ENCODE peak calls at places on chromosome 11, in eight cellular contexts. K is progenitor cell of endocrine pancreas; U is left cardiac atrium; E is non-pigmented ciliary epithelial cell; V is T-helper 22 cell; X is activated CD8-positive, alpha-beta T cell treated with anti-CD3 and anti-CD28 coated beads, Interleukin-2, amount 10 ng/mL, durations not matched to agents 7 days and 5 days; C is mucosa of descending colon; G is uterus. P is an unnamed sample.

GRCh38 chr11:36598051-36598450 is at the start of gene RAG2:
- DNase-seq in C (no peak), V (no peak), X (no peak), E (no peak), K (no peak), G (no peak), U (no peak), P (peak; percentile 75)

GRCh38 chr11:2289859-2290258 is 11.9 kb downstream of the C11orf21 start:
- DNase-seq in X (no peak), C (no peak), E (no peak), G (peak; percentile 7), V (no peak), U (no peak), K (no peak), P (no peak)

GRCh38 chr11:68999093-68999747 is 13.8 kb downstream of the MRGPRF start:
- DNase-seq in X (no peak), G (peak; percentile 8), C (no peak), K (no peak), V (no peak), U (no peak), E (no peak), P (no peak)

GRCh38 chr11:2213384-2213842 is 41.8 kb upstream of the TH start:
- DNase-seq in C (no peak), V (no peak), G (peak; percentile 13), K (no peak), X (peak; percentile 74), U (peak; percentile 16), E (no peak), P (peak; percentile 82)

GRCh38 chr11:2655834-2656622 is 43.8 kb downstream of the KCNQ1OT1 start:
- DNase-seq in U (no peak), X (no peak), E (peak; percentile 19), G (no peak), V (no peak), K (no peak), C (no peak), P (no peak)

GRCh38 chr11:10385696-10386095 is 69.4 kb upstream of the AMPD3 start:
- DNase-seq in V (no peak), C (no peak), X (no peak), G (peak; percentile 55), U (peak; percentile 36), E (no peak), K (no peak), P (no peak)

GRCh38 chr11:13008625-13009475 is at the start of gene RASSF10:
- DNase-seq in U (peak; percentile 82), X (peak; percentile 33), G (peak; percentile 25), E (no peak), V (no peak), K (peak; percentile 85), C (peak; percentile 89), P (no peak)

GRCh38 chr11:61384271-61385242 is 7.8 kb upstream of the TMEM216 start:
- DNase-seq in C (no peak), G (no peak), U (no peak), X (no peak), V (no peak), E (no peak), K (no peak), P (no peak)

GRCh38 chr11:112453601-112454577 is 193.2 kb upstream of the PLET1 start:
- DNase-seq in G (no peak), X (peak; percentile 60), V (peak; percentile 2), E (no peak), U (peak; percentile 30), K (no peak), C (peak; percentile 53), P (peak; percentile 37)

GRCh38 chr11:120574881-120575280 is 63.3 kb downstream of the GRIK4 start:
- DNase-seq in E (no peak), V (no peak), X (no peak), U (no peak), C (no peak), K (no peak), G (no peak), P (no peak)

GRCh38 chr11:35953081-35953480 is 9.2 kb downstream of the LDLRAD3 start:
- DNase-seq in U (peak; percentile 61), X (no peak), K (no peak), V (no peak), C (no peak), E (no peak), G (no peak), P (no peak)

GRCh38 chr11:46914363-46914762 is 4.0 kb downstream of the LRP4 start:
- DNase-seq in U (peak; percentile 46), E (no peak), C (no peak), K (no peak), V (no peak), X (no peak), G (no peak), P (no peak)

GRCh38 chr11:76668362-76669155 is 2.0 kb downstream of the LRRC32 start:
- DNase-seq in C (peak; percentile 18), X (no peak), U (peak; percentile 11), V (no peak), E (no peak), G (no peak), K (no peak), P (no peak)

GRCh38 chr11:115170133-115170815 is 333.9 kb downstream of the CADM1 start:
- DNase-seq in K (peak; percentile 28), V (no peak), C (no peak), G (no peak), X (peak; percentile 29), E (peak; percentile 8), U (no peak), P (peak; percentile 28)

GRCh38 chr11:96015911-96016565 is 92.1 kb upstream of the MTMR2 start:
- DNase-seq in K (no peak), G (no peak), U (no peak), X (peak; percentile 72), V (peak; percentile 27), E (no peak), C (no peak), P (peak; percentile 75)

GRCh38 chr11:56624661-56625110 is 10.0 kb upstream of the OR5M1 start:
- DNase-seq in K (no peak), V (no peak), G (no peak), X (no peak), U (no peak), C (no peak), E (peak; percentile 1), P (peak; percentile 40)

GRCh38 chr11:120185678-120186407 is 25.0 kb upstream of the OAF start:
- DNase-seq in U (no peak), G (peak; percentile 33), E (no peak), X (no peak), K (no peak), C (peak; percentile 39), V (no peak), P (no peak)

GRCh38 chr11:20596629-20597129 is 2.7 kb upstream of the SLC6A5 start:
- DNase-seq in K (no peak), C (no peak), X (no peak), E (no peak), U (no peak), G (no peak), V (no peak), P (no peak)

GRCh38 chr11:29564501-29564900 is 452.3 kb downstream of the KCNA4 start:
- DNase-seq in G (no peak), V (no peak), X (no peak), E (no peak), C (no peak), K (no peak), U (no peak), P (no peak)

GRCh38 chr11:110128161-110128560 is 35.0 kb downstream of the ZC3H12C start:
- DNase-seq in X (no peak), U (no peak), C (no peak), G (no peak), E (no peak), K (no peak), V (no peak), P (no peak)

GRCh38 chr11:126630893-126631292 is 275.4 kb downstream of the ST3GAL4 start:
- DNase-seq in K (no peak), U (no peak), C (no peak), G (no peak), E (no peak), V (no peak), X (no peak), P (no peak)

GRCh38 chr11:1209371-1210057 is 13.4 kb upstream of the MUC5B start:
- DNase-seq in V (no peak), E (no peak), C (peak; percentile 12), U (peak; percentile 2), X (no peak), G (no peak), K (no peak), P (no peak)

GRCh38 chr11:96167787-96168186 is 175.2 kb downstream of the MAML2 start:
- DNase-seq in G (no peak), K (no peak), U (no peak), X (no peak), C (no peak), V (no peak), E (no peak), P (no peak)

GRCh38 chr11:73907191-73907590 is 30.4 kb downstream of the PAAF1 start:
- DNase-seq in V (no peak), K (no peak), G (no peak), E (no peak), C (no peak), U (peak; percentile 25), X (no peak), P (no peak)

GRCh38 chr11:57647960-57648776 is 1.5 kb downstream of the YPEL4 start:
- DNase-seq in C (no peak), U (no peak), X (no peak), V (no peak), K (no peak), G (no peak), E (no peak), P (no peak)

GRCh38 chr11:1749787-1750351 is 526 bp downstream of the IFITM10 start:
- DNase-seq in V (no peak), K (no peak), E (no peak), U (peak; percentile 27), C (no peak), G (no peak), X (no peak), P (no peak)

GRCh38 chr11:128521697-128522062 is 65.7 kb downstream of the ETS1 start:
- DNase-seq in U (peak; percentile 34), K (peak; percentile 12), X (peak; percentile 56), C (peak; percentile 65), V (no peak), E (no peak), G (peak; percentile 50), P (no peak)

P was measured in DND-41.